ENCODE peak calls at places on chromosomes 13 and 19, in five cellular contexts. K is breast epithelium, I is non-pigmented ciliary epithelial cell, Y is uterus, E is RPMI8226. V is an unnamed sample.
A peak's percentile ranks its signal among the peaks of the same experiment; 100 is the strongest.

GRCh38 chr13:103066991-103067390 is 774 bp upstream of the SLC10A2 start:
- DNase-seq in K (no peak), I (no peak), Y (no peak), E (no peak), V (no peak)

GRCh38 chr13:109412232-109412935 is 374.0 kb downstream of the IRS2 start:
- DNase-seq in K (no peak), I (no peak), Y (no peak), E (no peak), V (no peak)

GRCh38 chr19:30521937-30522336 is 149.8 kb downstream of the ZNF536 start:
- DNase-seq in K (no peak), I (no peak), Y (no peak), E (no peak), V (peak; percentile 62)

GRCh38 chr19:19405919-19406877 is 723 bp downstream of the GATAD2A start:
- DNase-seq in K (no peak), I (no peak), Y (peak; percentile 43), E (peak; percentile 55), V (no peak)

GRCh38 chr19:38543807-38544568 is 73.8 kb downstream of the MAP4K1 start:
- DNase-seq in K (no peak), I (peak; percentile 62), Y (peak; percentile 45), E (peak; percentile 55), V (peak; percentile 26)

GRCh38 chr13:34435338-34435737 is 506.7 kb upstream of the NBEA start:
- DNase-seq in K (no peak), I (no peak), Y (no peak), E (no peak), V (no peak)

GRCh38 chr13:46385946-46386345 is 1.1 kb downstream of the RUBCNL start:
- DNase-seq in K (no peak), I (no peak), Y (no peak), E (peak; percentile 18), V (no peak)

GRCh38 chr19:3368848-3369336 is 2.5 kb downstream of the NFIC start:
- DNase-seq in K (no peak), I (no peak), Y (no peak), E (no peak), V (no peak)

GRCh38 chr13:41554626-41555386 is 97.5 kb downstream of the RGCC start:
- DNase-seq in K (no peak), I (no peak), Y (no peak), E (no peak), V (no peak)

GRCh38 chr19:33052352-33052972 is 12.2 kb downstream of the RHPN2 start:
- DNase-seq in K (no peak), I (no peak), Y (peak; percentile 67), E (no peak), V (no peak)

GRCh38 chr13:110963554-110963970 is 48.7 kb upstream of the ANKRD10 start:
- DNase-seq in K (no peak), I (no peak), Y (no peak), E (no peak), V (no peak)

GRCh38 chr13:34201050-34201913 is 383.3 kb downstream of the RFC3 start:
- DNase-seq in K (no peak), I (peak; percentile 51), Y (no peak), E (no peak), V (no peak)

GRCh38 chr19:55486043-55486970 is 1.3 kb downstream of the NAT14 start:
- DNase-seq in K (no peak), I (no peak), Y (peak; percentile 45), E (no peak), V (no peak)

GRCh38 chr13:48902421-48902820 is 73.3 kb upstream of the FNDC3A start:
- DNase-seq in K (no peak), I (no peak), Y (no peak), E (no peak), V (no peak)

GRCh38 chr19:38838986-38839761 is 7.6 kb upstream of the ECH1 start:
- DNase-seq in K (no peak), I (no peak), Y (no peak), E (no peak), V (no peak)

GRCh38 chr13:94546071-94546839 is 49.7 kb downstream of the TGDS start:
- DNase-seq in K (no peak), I (no peak), Y (no peak), E (no peak), V (no peak)

GRCh38 chr13:48110930-48111721 is 16.2 kb upstream of the MED4 start:
- DNase-seq in K (no peak), I (no peak), Y (no peak), E (no peak), V (no peak)

GRCh38 chr19:4130635-4131438 is 6.9 kb upstream of the MAP2K2 start:
- DNase-seq in K (no peak), I (peak; percentile 58), Y (no peak), E (no peak), V (no peak)

GRCh38 chr19:277581-278165 is 13.5 kb downstream of the PLPP2 start:
- DNase-seq in K (no peak), I (no peak), Y (no peak), E (peak; percentile 59), V (no peak)

GRCh38 chr13:107450931-107451330 is 764.4 kb downstream of the LIG4 start:
- DNase-seq in K (no peak), I (peak; percentile 97), Y (peak; percentile 26), E (no peak), V (no peak)

GRCh38 chr19:35211545-35212230 is 16.9 kb downstream of the FAM187B start:
- DNase-seq in K (no peak), I (no peak), Y (peak; percentile 48), E (no peak), V (peak; percentile 90)

GRCh38 chr19:3365447-3366103 is 808 bp upstream of the NFIC start:
- DNase-seq in K (peak; percentile 70), I (no peak), Y (peak; percentile 83), E (peak; percentile 89), V (peak; percentile 73)

GRCh38 chr13:37886879-37887278 is 17.3 kb upstream of the TRPC4 start:
- DNase-seq in K (no peak), I (no peak), Y (peak; percentile 41), E (no peak), V (no peak)

GRCh38 chr19:13718733-13719132 is 45.6 kb upstream of the MRI1 start:
- DNase-seq in K (no peak), I (no peak), Y (no peak), E (peak; percentile 87), V (no peak)

GRCh38 chr13:94595006-94595942 is 678 bp downstream of the TGDS start:
- DNase-seq in K (no peak), I (no peak), Y (no peak), E (peak; percentile 14), V (no peak)

GRCh38 chr13:106464076-106464475 is 71.4 kb downstream of the EFNB2 start:
- DNase-seq in K (no peak), I (peak; percentile 36), Y (no peak), E (no peak), V (no peak)

GRCh38 chr13:59513686-59514085 is 650.0 kb downstream of the DIAPH3 start:
- DNase-seq in K (no peak), I (no peak), Y (no peak), E (no peak), V (no peak)

GRCh38 chr19:46678110-46678732 is 17.2 kb upstream of the DACT3 start:
- DNase-seq in K (no peak), I (no peak), Y (no peak), E (peak; percentile 21), V (no peak)

GRCh38 chr13:111337741-111338140 is 17.3 kb downstream of the TEX29 start:
- DNase-seq in K (no peak), I (no peak), Y (no peak), E (no peak), V (no peak)

GRCh38 chr13:57627663-57628062 is 3.9 kb upstream of the PCDH17 start:
- DNase-seq in K (no peak), I (no peak), Y (no peak), E (peak; percentile 8), V (no peak)

GRCh38 chr19:17125728-17126677 is 50.4 kb downstream of the MYO9B start:
- DNase-seq in K (no peak), I (no peak), Y (no peak), E (no peak), V (peak; percentile 62)